ENCODE peak calls at places on chromosome 13, in nine cellular contexts. M is neural progenitor cell, P is mucosa of descending colon, E is astrocyte of the spinal cord, X is hepatocyte, F is body of pancreas, T is K562, Q is A549, K is stomach. B is an unnamed sample.

GRCh38 chr13:112057736-112058518 is 9.0 kb upstream of the SOX1 start:
- DNase-seq in M (peak; percentile 74), P (no peak), E (no peak), X (no peak), F (no peak), T (peak; percentile 49), Q (no peak), K (no peak), B (no peak)

GRCh38 chr13:52776726-52777125 is 37.1 kb upstream of the CNMD start:
- DNase-seq in M (no peak), P (no peak), E (no peak), X (no peak), F (no peak), T (no peak), Q (no peak), K (no peak), B (no peak)

GRCh38 chr13:98938801-98939200 is 39.1 kb downstream of the DOCK9 start:
- DNase-seq in M (peak; percentile 41), P (no peak), E (peak; percentile 16), X (no peak), F (no peak), T (no peak), Q (no peak), K (no peak), B (peak; percentile 39)

GRCh38 chr13:59364508-59365187 is 799.1 kb downstream of the DIAPH3 start:
- DNase-seq in M (peak; percentile 24), P (no peak), E (no peak), X (no peak), F (no peak), T (no peak), Q (peak; percentile 1), K (no peak), B (no peak)

GRCh38 chr13:45482571-45483173 is 17.9 kb downstream of the COG3 start:
- DNase-seq in M (no peak), P (no peak), E (peak; percentile 38), X (no peak), F (no peak), T (no peak), Q (no peak), K (no peak), B (no peak)

GRCh38 chr13:33411312-33411711 is 125.8 kb upstream of the STARD13 start:
- DNase-seq in M (no peak), P (no peak), E (no peak), X (no peak), F (no peak), T (no peak), Q (no peak), K (no peak), B (no peak)

GRCh38 chr13:34967851-34968562 is 25.9 kb downstream of the NBEA start:
- DNase-seq in M (no peak), P (no peak), E (peak; percentile 37), X (no peak), F (no peak), T (no peak), Q (no peak), K (no peak), B (no peak)

GRCh38 chr13:49351871-49352270 is 92.0 kb downstream of the CAB39L start:
- DNase-seq in M (no peak), P (no peak), E (no peak), X (no peak), F (no peak), T (no peak), Q (no peak), K (no peak), B (no peak)

GRCh38 chr13:59679239-59679638 is 484.5 kb downstream of the DIAPH3 start:
- DNase-seq in M (peak; percentile 42), P (no peak), E (no peak), X (no peak), F (no peak), T (no peak), Q (no peak), K (no peak), B (no peak)

GRCh38 chr13:31614704-31615103 is 124.6 kb upstream of the RXFP2 start:
- DNase-seq in M (no peak), P (no peak), E (no peak), X (no peak), F (no peak), T (no peak), Q (no peak), K (no peak), B (no peak)

GRCh38 chr13:32581177-32581786 is 5.0 kb upstream of the PDS5B start:
- DNase-seq in M (peak; percentile 8), P (peak; percentile 9), E (peak; percentile 40), X (peak; percentile 47), F (no peak), T (no peak), Q (no peak), K (no peak), B (no peak)

GRCh38 chr13:38577048-38577447 is 109.8 kb upstream of the FREM2 start:
- DNase-seq in M (peak; percentile 32), P (no peak), E (no peak), X (peak; percentile 28), F (no peak), T (no peak), Q (no peak), K (no peak), B (no peak)

GRCh38 chr13:107866007-107866665 is 349.2 kb downstream of the LIG4 start:
- DNase-seq in M (peak; percentile 68), P (no peak), E (peak; percentile 52), X (peak; percentile 48), F (peak; percentile 21), T (peak; percentile 59), Q (no peak), K (no peak), B (peak; percentile 60)

GRCh38 chr13:80276371-80277289 is 64.3 kb downstream of the SPRY2 start:
- DNase-seq in M (peak; percentile 97), P (peak; percentile 6), E (peak; percentile 23), X (no peak), F (no peak), T (no peak), Q (no peak), K (no peak), B (peak; percentile 13)

GRCh38 chr13:91817250-91817649 is 418.8 kb downstream of the GPC5 start:
- DNase-seq in M (no peak), P (no peak), E (peak; percentile 40), X (peak; percentile 15), F (no peak), T (peak; percentile 13), Q (no peak), K (no peak), B (no peak)

GRCh38 chr13:69755101-69755500 is 352.5 kb upstream of the ATXN8OS start:
- DNase-seq in M (no peak), P (no peak), E (no peak), X (no peak), F (no peak), T (no peak), Q (no peak), K (no peak), B (no peak)

GRCh38 chr13:100176781-100177389 is 88.0 kb downstream of the PCCA start:
- DNase-seq in M (peak; percentile 30), P (no peak), E (peak; percentile 65), X (no peak), F (no peak), T (no peak), Q (no peak), K (no peak), B (no peak)

GRCh38 chr13:110480161-110480560 is 81.4 kb downstream of the RAB20 start:
- DNase-seq in M (no peak), P (no peak), E (no peak), X (no peak), F (no peak), T (no peak), Q (no peak), K (no peak), B (no peak)

GRCh38 chr13:72953391-72953960 is 105.3 kb upstream of the KLF5 start:
- DNase-seq in M (no peak), P (peak; percentile 90), E (no peak), X (no peak), F (peak; percentile 82), T (no peak), Q (no peak), K (peak; percentile 79), B (no peak)

GRCh38 chr13:19927117-19927734 is 31.3 kb upstream of the ZMYM2 start:
- DNase-seq in M (peak; percentile 22), P (no peak), E (peak; percentile 42), X (peak; percentile 11), F (no peak), T (no peak), Q (peak; percentile 34), K (no peak), B (no peak)
- TF ChIP-seq CTCF in M (peak; percentile 54), P (peak; percentile 15), E (peak; percentile 60), X (peak; percentile 48), F (peak; percentile 44), T (no peak), Q (peak; percentile 55), K (no peak), B (peak; percentile 39)

DNA sequence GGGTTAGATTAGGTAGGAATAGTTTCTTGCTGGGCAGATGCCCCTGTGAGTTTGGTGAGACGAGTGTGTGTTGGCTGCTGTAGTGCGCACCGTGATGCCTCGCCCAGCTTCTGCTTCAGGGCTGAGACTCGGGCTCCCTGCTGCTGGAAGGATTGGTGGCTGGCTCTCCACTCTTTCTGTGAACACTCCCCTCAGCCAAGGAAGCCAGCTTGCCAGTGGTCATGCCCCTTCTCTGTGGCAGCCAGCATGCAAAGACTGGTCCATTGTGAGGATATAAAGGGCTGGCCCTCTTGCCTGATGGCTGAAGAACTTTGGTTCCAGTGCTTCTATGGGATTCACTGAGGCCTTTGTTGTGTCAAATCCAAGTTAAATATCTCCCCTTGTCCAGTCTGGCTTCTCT is 2.9 kb upstream of the HTR2A start:
- DNase-seq in M (no peak), P (no peak), E (no peak), X (no peak), F (no peak), T (no peak), Q (no peak), K (no peak), B (no peak)
- TF ChIP-seq CTCF in M (no peak), P (no peak), E (no peak), X (no peak), F (no peak), T (no peak), Q (no peak), K (no peak), B (no peak)

DNA sequence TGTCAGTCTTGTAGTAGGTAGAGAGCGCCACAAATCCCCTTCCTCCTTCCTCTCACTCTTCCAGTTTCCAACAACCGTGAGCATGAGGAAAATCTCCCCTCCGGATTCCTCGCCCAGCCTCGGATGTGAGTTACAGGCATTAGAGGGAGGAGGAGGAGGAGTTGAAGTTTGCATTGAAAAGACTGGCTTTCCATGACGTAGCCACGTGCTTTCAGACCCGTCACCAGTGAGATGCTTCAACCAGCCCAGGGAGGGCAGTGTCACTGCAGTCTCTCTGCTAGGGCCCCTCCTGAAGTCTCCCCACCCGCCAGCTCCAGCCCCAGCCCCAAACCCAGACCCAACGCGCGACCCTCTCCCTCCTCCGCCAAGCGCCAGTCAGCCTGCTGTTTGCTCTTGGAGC is 444 bp upstream of the FGF14 start:
- DNase-seq in M (peak; percentile 91), P (no peak), E (peak; percentile 42), X (peak; percentile 10), F (no peak), T (no peak), Q (no peak), K (no peak), B (peak; percentile 53)
- TF ChIP-seq CTCF in M (peak; percentile 43), P (no peak), E (no peak), X (no peak), F (no peak), T (no peak), Q (no peak), K (no peak), B (no peak)

DNA sequence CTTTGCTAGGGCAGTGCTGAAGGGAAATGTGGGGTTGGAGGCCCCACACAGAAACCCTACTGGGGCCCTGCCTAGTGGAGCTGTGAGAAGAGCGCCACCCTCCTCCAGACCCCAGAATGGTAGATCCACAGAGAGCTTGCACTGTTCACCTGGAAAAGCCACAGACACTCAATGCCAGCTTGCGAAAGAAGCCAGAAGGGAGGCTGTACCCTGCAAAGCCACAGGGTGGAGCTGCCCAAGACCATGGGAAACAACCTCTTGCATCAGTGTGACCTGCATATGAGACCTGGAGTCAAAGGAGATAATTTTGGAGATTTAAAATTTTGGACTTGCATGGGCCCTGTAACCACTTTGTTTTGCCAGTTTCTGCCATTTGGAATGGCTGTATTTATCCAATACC is 615.4 kb upstream of the MIR17HG start:
- DNase-seq in M (peak; percentile 6), P (no peak), E (no peak), X (no peak), F (no peak), T (no peak), Q (no peak), K (no peak), B (no peak)
- TF ChIP-seq CTCF in M (peak; percentile 37), P (no peak), E (peak; percentile 9), X (no peak), F (no peak), T (peak; percentile 39), Q (no peak), K (no peak), B (no peak)

B was measured in nephron progenitor cell.